ENCODE peak calls at places on chromosomes 7 and 10, in seven cellular contexts. One of them, this sample, is unnamed.

GRCh38 chr10:132963430-132963960 is 21.1 kb upstream of the CFAP46 start:
- DNase-seq in CD4-positive, CD25-positive, alpha-beta regulatory T cell: no peak
- DNase-seq in cardiac muscle cell: no peak
- DNase-seq in HCT116: no peak
- DNase-seq in CD8-positive, alpha-beta T cell: no peak
- DNase-seq in hepatocyte: no peak
- DNase-seq in esophagus squamous epithelium: no peak
- DNase-seq in this sample: no peak

GRCh38 chr10:124648738-124649137 is 95.4 kb downstream of the FAM53B start:
- DNase-seq in hepatocyte: peak; percentile 68
- DNase-seq in esophagus squamous epithelium: peak; percentile 30
- DNase-seq in CD8-positive, alpha-beta T cell: peak; percentile 39
- DNase-seq in HCT116: no peak
- DNase-seq in CD4-positive, CD25-positive, alpha-beta regulatory T cell: peak; percentile 20
- DNase-seq in cardiac muscle cell: peak; percentile 76
- DNase-seq in this sample: peak; percentile 93

GRCh38 chr7:18320971-18321567 is 174.5 kb upstream of the HDAC9 start:
- DNase-seq in CD4-positive, CD25-positive, alpha-beta regulatory T cell: no peak
- DNase-seq in hepatocyte: peak; percentile 63
- DNase-seq in cardiac muscle cell: peak; percentile 54
- DNase-seq in esophagus squamous epithelium: no peak
- DNase-seq in CD8-positive, alpha-beta T cell: no peak
- DNase-seq in HCT116: peak; percentile 43
- DNase-seq in this sample: peak; percentile 15

GRCh38 chr10:133157662-133158436 is 2.2 kb upstream of the KNDC1 start:
- DNase-seq in CD8-positive, alpha-beta T cell: no peak
- DNase-seq in CD4-positive, CD25-positive, alpha-beta regulatory T cell: no peak
- DNase-seq in esophagus squamous epithelium: no peak
- DNase-seq in HCT116: no peak
- DNase-seq in hepatocyte: no peak
- DNase-seq in cardiac muscle cell: no peak
- DNase-seq in this sample: no peak

GRCh38 chr7:66224171-66224773 is 19.1 kb downstream of the TPST1 start:
- DNase-seq in hepatocyte: no peak
- DNase-seq in HCT116: no peak
- DNase-seq in CD8-positive, alpha-beta T cell: no peak
- DNase-seq in cardiac muscle cell: no peak
- DNase-seq in esophagus squamous epithelium: no peak
- DNase-seq in CD4-positive, CD25-positive, alpha-beta regulatory T cell: no peak
- DNase-seq in this sample: no peak

GRCh38 chr10:123997486-123998196 is 95.8 kb downstream of the CHST15 start:
- DNase-seq in CD8-positive, alpha-beta T cell: no peak
- DNase-seq in CD4-positive, CD25-positive, alpha-beta regulatory T cell: no peak
- DNase-seq in HCT116: no peak
- DNase-seq in esophagus squamous epithelium: peak; percentile 26
- DNase-seq in cardiac muscle cell: no peak
- DNase-seq in hepatocyte: peak; percentile 51
- DNase-seq in this sample: no peak

GRCh38 chr7:21135437-21135836 is 292.4 kb upstream of the SP4 start:
- DNase-seq in CD4-positive, CD25-positive, alpha-beta regulatory T cell: no peak
- DNase-seq in esophagus squamous epithelium: no peak
- DNase-seq in hepatocyte: peak; percentile 8
- DNase-seq in HCT116: no peak
- DNase-seq in CD8-positive, alpha-beta T cell: no peak
- DNase-seq in cardiac muscle cell: no peak
- DNase-seq in this sample: no peak

GRCh38 chr7:136389933-136390332 is 412.8 kb upstream of the MTPN start:
- DNase-seq in cardiac muscle cell: no peak
- DNase-seq in CD4-positive, CD25-positive, alpha-beta regulatory T cell: no peak
- DNase-seq in CD8-positive, alpha-beta T cell: no peak
- DNase-seq in HCT116: no peak
- DNase-seq in hepatocyte: no peak
- DNase-seq in esophagus squamous epithelium: no peak
- DNase-seq in this sample: no peak

GRCh38 chr10:33314788-33315561 is 19.5 kb downstream of the NRP1 start:
- DNase-seq in HCT116: no peak
- DNase-seq in esophagus squamous epithelium: no peak
- DNase-seq in CD8-positive, alpha-beta T cell: no peak
- DNase-seq in CD4-positive, CD25-positive, alpha-beta regulatory T cell: no peak
- DNase-seq in cardiac muscle cell: no peak
- DNase-seq in hepatocyte: no peak
- DNase-seq in this sample: no peak

DNA sequence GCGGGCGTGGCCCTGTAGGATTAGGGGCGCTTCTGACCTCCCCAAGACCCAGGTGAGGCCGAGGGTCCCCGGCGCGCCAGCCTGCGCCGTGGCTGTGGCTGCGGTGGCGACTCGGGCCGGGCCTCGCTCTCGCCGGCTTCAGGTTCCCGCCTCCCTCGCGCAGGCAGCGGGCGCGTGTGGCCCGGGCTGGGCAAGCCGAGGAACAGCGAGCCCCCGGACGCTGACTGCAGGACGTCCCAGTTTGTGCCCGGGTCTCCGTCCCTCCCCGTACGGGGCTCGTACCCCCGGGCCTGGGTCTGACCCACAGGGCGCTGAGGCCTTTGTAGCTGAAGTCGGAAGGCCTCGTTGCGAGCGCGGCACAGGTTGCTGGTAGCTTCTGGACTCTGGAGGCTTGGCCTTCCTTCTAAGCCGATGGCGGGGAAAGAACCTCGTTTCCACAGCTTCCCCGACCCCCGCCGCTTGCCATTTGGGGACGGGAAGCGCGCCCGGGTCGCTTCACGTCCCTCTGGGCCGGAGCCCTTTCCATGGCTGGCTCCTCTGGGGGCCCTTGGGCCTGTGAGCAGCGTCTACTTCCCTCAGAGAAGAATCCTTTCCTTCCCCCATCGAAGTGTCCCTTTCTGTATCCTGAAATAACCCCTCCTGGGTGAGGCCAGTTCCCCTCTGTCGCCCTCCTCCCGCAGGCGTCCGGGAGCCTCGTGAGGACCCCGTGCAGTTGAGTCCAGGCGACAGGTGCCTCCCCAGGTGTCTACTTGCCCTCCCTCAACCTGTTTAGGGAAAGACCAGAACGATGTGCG is 9.1 kb downstream of the EVX1 start:
- DNase-seq in CD4-positive, CD25-positive, alpha-beta regulatory T cell: no peak
- DNase-seq in CD8-positive, alpha-beta T cell: no peak
- DNase-seq in hepatocyte: no peak
- DNase-seq in esophagus squamous epithelium: no peak
- DNase-seq in HCT116: no peak
- DNase-seq in cardiac muscle cell: no peak
- DNase-seq in this sample: no peak
- H3K27me3 ChIP-seq in CD4-positive, CD25-positive, alpha-beta regulatory T cell: peaks cover 50% of the 10 kb centered on the region
- H3K27me3 ChIP-seq in CD8-positive, alpha-beta T cell: peaks cover 26% of the 10 kb centered on the region
- H3K27me3 ChIP-seq in hepatocyte: peaks cover 80% of the 10 kb centered on the region
- H3K27me3 ChIP-seq in esophagus squamous epithelium: peaks cover 8% of the 10 kb centered on the region
- H3K27me3 ChIP-seq in HCT116: no peaks in the 10 kb centered on the region
- H3K27me3 ChIP-seq in cardiac muscle cell: peaks cover 91% of the 10 kb centered on the region
- H3K27me3 ChIP-seq in this sample: peaks cover 87% of the 10 kb centered on the region

GRCh38 chr10:63171255-63171654 is 38.1 kb downstream of the NRBF2 start:
- DNase-seq in CD4-positive, CD25-positive, alpha-beta regulatory T cell: no peak
- DNase-seq in esophagus squamous epithelium: no peak
- DNase-seq in CD8-positive, alpha-beta T cell: no peak
- DNase-seq in cardiac muscle cell: peak; percentile 61
- DNase-seq in hepatocyte: no peak
- DNase-seq in HCT116: no peak
- DNase-seq in this sample: no peak

GRCh38 chr10:63169063-63169462 is 35.9 kb downstream of the NRBF2 start:
- DNase-seq in HCT116: no peak
- DNase-seq in CD8-positive, alpha-beta T cell: no peak
- DNase-seq in hepatocyte: no peak
- DNase-seq in CD4-positive, CD25-positive, alpha-beta regulatory T cell: no peak
- DNase-seq in esophagus squamous epithelium: no peak
- DNase-seq in cardiac muscle cell: no peak
- DNase-seq in this sample: no peak

GRCh38 chr10:63173468-63174227 is 40.5 kb downstream of the NRBF2 start:
- DNase-seq in esophagus squamous epithelium: no peak
- DNase-seq in CD4-positive, CD25-positive, alpha-beta regulatory T cell: no peak
- DNase-seq in cardiac muscle cell: no peak
- DNase-seq in CD8-positive, alpha-beta T cell: no peak
- DNase-seq in hepatocyte: no peak
- DNase-seq in HCT116: no peak
- DNase-seq in this sample: no peak

GRCh38 chr10:63169624-63170023 is 36.5 kb downstream of the NRBF2 start:
- DNase-seq in CD4-positive, CD25-positive, alpha-beta regulatory T cell: no peak
- DNase-seq in hepatocyte: no peak
- DNase-seq in cardiac muscle cell: no peak
- DNase-seq in CD8-positive, alpha-beta T cell: no peak
- DNase-seq in esophagus squamous epithelium: no peak
- DNase-seq in HCT116: no peak
- DNase-seq in this sample: no peak

DNA sequence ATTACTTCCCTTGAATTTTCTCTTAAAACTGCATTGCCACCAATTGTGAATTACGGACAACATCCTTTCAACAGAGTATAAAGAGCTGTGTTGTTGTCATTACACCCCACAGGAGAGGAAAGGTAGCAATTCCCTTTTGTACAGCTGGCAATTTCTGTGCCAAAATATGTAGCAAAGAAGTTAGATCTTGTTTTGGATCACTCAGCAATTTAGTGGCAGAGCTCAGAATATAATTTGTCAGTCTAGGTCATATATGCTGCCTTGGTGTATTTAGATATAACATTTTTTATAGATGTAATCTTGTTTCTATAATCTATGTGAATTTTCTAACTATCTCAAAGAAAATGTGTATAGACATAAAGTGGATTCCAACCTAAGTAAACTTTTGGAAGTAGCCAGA is 38.8 kb downstream of the NRBF2 start:
- DNase-seq in HCT116: no peak
- DNase-seq in CD8-positive, alpha-beta T cell: no peak
- DNase-seq in CD4-positive, CD25-positive, alpha-beta regulatory T cell: no peak
- DNase-seq in esophagus squamous epithelium: no peak
- DNase-seq in cardiac muscle cell: no peak
- DNase-seq in hepatocyte: no peak
- DNase-seq in this sample: no peak
- H3K4me1 ChIP-seq in HCT116: no peaks in the 10 kb centered on the region
- H3K4me1 ChIP-seq in CD8-positive, alpha-beta T cell: no peaks in the 10 kb centered on the region
- H3K4me1 ChIP-seq in CD4-positive, CD25-positive, alpha-beta regulatory T cell: no peaks in the 10 kb centered on the region
- H3K4me1 ChIP-seq in esophagus squamous epithelium: no peaks in the 10 kb centered on the region
- H3K4me1 ChIP-seq in cardiac muscle cell: peaks cover 33% of the 10 kb centered on the region
- H3K4me1 ChIP-seq in hepatocyte: peaks cover 3% of the 10 kb centered on the region
- H3K4me1 ChIP-seq in this sample: no peaks in the 10 kb centered on the region

GRCh38 chr7:129383542-129384132 is 50.6 kb upstream of the STRIP2 start:
- DNase-seq in hepatocyte: no peak
- DNase-seq in esophagus squamous epithelium: no peak
- DNase-seq in CD8-positive, alpha-beta T cell: no peak
- DNase-seq in HCT116: no peak
- DNase-seq in CD4-positive, CD25-positive, alpha-beta regulatory T cell: no peak
- DNase-seq in cardiac muscle cell: no peak
- DNase-seq in this sample: no peak
- H3K36me3 ChIP-seq in hepatocyte: no peaks in the 10 kb centered on the region
- H3K36me3 ChIP-seq in esophagus squamous epithelium: peaks cover 67% of the 10 kb centered on the region
- H3K36me3 ChIP-seq in CD8-positive, alpha-beta T cell: no peaks in the 10 kb centered on the region
- H3K36me3 ChIP-seq in HCT116: no peaks in the 10 kb centered on the region
- H3K36me3 ChIP-seq in CD4-positive, CD25-positive, alpha-beta regulatory T cell: peaks cover 4% of the 10 kb centered on the region
- H3K36me3 ChIP-seq in cardiac muscle cell: peaks cover 7% of the 10 kb centered on the region
- H3K36me3 ChIP-seq in this sample: no peaks in the 10 kb centered on the region

GRCh38 chr10:75763652-75764051 is 332.2 kb downstream of the LRMDA start:
- DNase-seq in CD4-positive, CD25-positive, alpha-beta regulatory T cell: no peak
- DNase-seq in hepatocyte: no peak
- DNase-seq in cardiac muscle cell: no peak
- DNase-seq in HCT116: no peak
- DNase-seq in esophagus squamous epithelium: no peak
- DNase-seq in CD8-positive, alpha-beta T cell: no peak
- DNase-seq in this sample: no peak

GRCh38 chr10:75764974-75765551 is 333.6 kb downstream of the LRMDA start:
- DNase-seq in CD4-positive, CD25-positive, alpha-beta regulatory T cell: no peak
- DNase-seq in CD8-positive, alpha-beta T cell: no peak
- DNase-seq in esophagus squamous epithelium: no peak
- DNase-seq in HCT116: no peak
- DNase-seq in hepatocyte: no peak
- DNase-seq in cardiac muscle cell: no peak
- DNase-seq in this sample: no peak

GRCh38 chr10:75765705-75766104 is 334.3 kb downstream of the LRMDA start:
- DNase-seq in CD8-positive, alpha-beta T cell: no peak
- DNase-seq in cardiac muscle cell: no peak
- DNase-seq in CD4-positive, CD25-positive, alpha-beta regulatory T cell: no peak
- DNase-seq in hepatocyte: no peak
- DNase-seq in esophagus squamous epithelium: no peak
- DNase-seq in HCT116: no peak
- DNase-seq in this sample: no peak

DNA sequence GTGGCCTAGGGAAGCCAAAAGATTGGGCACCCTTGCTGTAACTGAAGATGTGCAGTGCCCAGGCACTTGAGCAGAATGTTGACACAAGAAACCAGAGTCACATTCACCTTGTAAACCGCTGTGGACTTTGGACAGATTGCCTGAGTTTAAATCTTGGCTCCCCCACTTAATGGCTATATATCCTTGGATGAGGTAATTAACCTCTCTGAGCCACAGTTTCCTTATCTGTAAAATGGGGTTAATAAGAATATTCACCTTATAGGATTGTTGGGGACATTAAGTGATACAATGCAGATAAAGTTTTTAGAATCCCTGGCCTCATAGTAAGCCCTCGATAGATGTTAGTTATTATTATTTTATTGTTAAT is 331.0 kb downstream of the LRMDA start:
- DNase-seq in cardiac muscle cell: no peak
- DNase-seq in esophagus squamous epithelium: no peak
- DNase-seq in HCT116: no peak
- DNase-seq in CD4-positive, CD25-positive, alpha-beta regulatory T cell: no peak
- DNase-seq in CD8-positive, alpha-beta T cell: no peak
- DNase-seq in hepatocyte: peak; percentile 16
- DNase-seq in this sample: no peak
- H3K27me3 ChIP-seq in cardiac muscle cell: no peaks in the 10 kb centered on the region
- H3K27me3 ChIP-seq in esophagus squamous epithelium: no peaks in the 10 kb centered on the region
- H3K27me3 ChIP-seq in HCT116: peaks cover 9% of the 10 kb centered on the region
- H3K27me3 ChIP-seq in CD4-positive, CD25-positive, alpha-beta regulatory T cell: no peaks in the 10 kb centered on the region
- H3K27me3 ChIP-seq in CD8-positive, alpha-beta T cell: no peaks in the 10 kb centered on the region
- H3K27me3 ChIP-seq in hepatocyte: no peaks in the 10 kb centered on the region
- H3K27me3 ChIP-seq in this sample: no peaks in the 10 kb centered on the region

DNA sequence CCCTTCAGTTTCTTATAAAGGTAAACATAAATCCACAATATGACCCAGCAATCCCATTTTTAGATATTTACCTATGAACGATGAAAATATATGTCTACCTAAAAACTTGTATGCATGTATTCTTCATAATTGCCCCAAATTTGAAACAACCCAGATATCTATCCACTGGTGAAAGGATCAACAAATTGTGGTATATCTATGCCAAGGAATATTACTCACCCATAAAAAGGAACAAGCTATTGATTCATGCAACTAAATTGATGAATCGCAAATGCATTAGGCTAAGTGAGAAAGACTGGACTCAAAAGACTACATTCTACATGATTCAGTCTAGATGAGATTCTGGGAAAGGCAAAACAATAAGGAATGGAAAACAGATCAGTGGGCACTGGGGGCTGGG is 126.0 kb upstream of the BTBD16 start:
- DNase-seq in CD8-positive, alpha-beta T cell: no peak
- DNase-seq in hepatocyte: no peak
- DNase-seq in CD4-positive, CD25-positive, alpha-beta regulatory T cell: no peak
- DNase-seq in esophagus squamous epithelium: no peak
- DNase-seq in HCT116: no peak
- DNase-seq in cardiac muscle cell: no peak
- DNase-seq in this sample: no peak
- H3K4me1 ChIP-seq in CD8-positive, alpha-beta T cell: no peaks in the 10 kb centered on the region
- H3K4me1 ChIP-seq in hepatocyte: peaks cover 19% of the 10 kb centered on the region
- H3K4me1 ChIP-seq in CD4-positive, CD25-positive, alpha-beta regulatory T cell: no peaks in the 10 kb centered on the region
- H3K4me1 ChIP-seq in esophagus squamous epithelium: peaks cover 59% of the 10 kb centered on the region
- H3K4me1 ChIP-seq in HCT116: peaks cover 31% of the 10 kb centered on the region
- H3K4me1 ChIP-seq in cardiac muscle cell: peaks cover 56% of the 10 kb centered on the region
- H3K4me1 ChIP-seq in this sample: peaks cover 40% of the 10 kb centered on the region

This sample was measured in BE2C.